ENCODE peak calls at places on chromosomes 7 and 10, in nine cellular contexts. K, A, Y, T, L, M, B, U and N are unnamed samples.

GRCh38 chr10:77236700-77237099 is 400.9 kb downstream of the KCNMA1 start:
- DNase-seq in T (no peak), Y (no peak), U (no peak), K (no peak), M (peak; percentile 53), B (no peak), L (no peak), A (peak; percentile 79), N (no peak)

GRCh38 chr7:131189488-131189887 is 138.2 kb upstream of the MKLN1 start:
- DNase-seq in M (no peak), B (no peak), L (no peak), A (no peak), Y (no peak), T (no peak), K (no peak), U (no peak), N (no peak)

GRCh38 chr10:48804740-48805182 is 120.1 kb downstream of the WDFY4 start:
- DNase-seq in L (no peak), K (no peak), U (no peak), Y (no peak), B (no peak), A (no peak), M (no peak), T (no peak), N (no peak)

GRCh38 chr7:10889266-10889898 is 84.3 kb upstream of the PHF14 start:
- DNase-seq in Y (peak; percentile 12), L (peak; percentile 49), U (no peak), T (peak; percentile 8), M (peak; percentile 62), B (peak; percentile 20), K (peak; percentile 59), A (peak; percentile 51), N (peak; percentile 32)

GRCh38 chr10:92142949-92143348 is 147.9 kb downstream of the CPEB3 start:
- DNase-seq in A (no peak), K (no peak), B (no peak), Y (no peak), M (no peak), T (no peak), L (no peak), U (no peak), N (no peak)

GRCh38 chr7:99825451-99825850 is 2.4 kb upstream of the CYP3A43 start:
- DNase-seq in U (no peak), A (no peak), B (no peak), L (no peak), Y (no peak), M (no peak), K (no peak), T (no peak), N (no peak)

GRCh38 chr7:24301703-24302102 is 17.7 kb downstream of the NPY start:
- DNase-seq in Y (no peak), A (no peak), T (no peak), U (no peak), M (no peak), B (no peak), K (no peak), L (no peak), N (no peak)

GRCh38 chr7:37440738-37441404 is 7.8 kb downstream of the ELMO1 start:
- DNase-seq in K (no peak), B (no peak), Y (no peak), U (no peak), M (no peak), L (no peak), A (no peak), T (no peak), N (no peak)

GRCh38 chr7:112410087-112410486 is 40.2 kb upstream of the IFRD1 start:
- DNase-seq in M (no peak), K (no peak), L (peak; percentile 40), Y (no peak), U (no peak), B (no peak), A (peak; percentile 66), T (no peak), N (no peak)

GRCh38 chr10:91700788-91701444 is 68.0 kb upstream of the PPP1R3C start:
- DNase-seq in K (no peak), B (no peak), M (peak; percentile 86), Y (no peak), T (peak; percentile 15), A (peak; percentile 81), L (peak; percentile 76), U (no peak), N (no peak)

DNA sequence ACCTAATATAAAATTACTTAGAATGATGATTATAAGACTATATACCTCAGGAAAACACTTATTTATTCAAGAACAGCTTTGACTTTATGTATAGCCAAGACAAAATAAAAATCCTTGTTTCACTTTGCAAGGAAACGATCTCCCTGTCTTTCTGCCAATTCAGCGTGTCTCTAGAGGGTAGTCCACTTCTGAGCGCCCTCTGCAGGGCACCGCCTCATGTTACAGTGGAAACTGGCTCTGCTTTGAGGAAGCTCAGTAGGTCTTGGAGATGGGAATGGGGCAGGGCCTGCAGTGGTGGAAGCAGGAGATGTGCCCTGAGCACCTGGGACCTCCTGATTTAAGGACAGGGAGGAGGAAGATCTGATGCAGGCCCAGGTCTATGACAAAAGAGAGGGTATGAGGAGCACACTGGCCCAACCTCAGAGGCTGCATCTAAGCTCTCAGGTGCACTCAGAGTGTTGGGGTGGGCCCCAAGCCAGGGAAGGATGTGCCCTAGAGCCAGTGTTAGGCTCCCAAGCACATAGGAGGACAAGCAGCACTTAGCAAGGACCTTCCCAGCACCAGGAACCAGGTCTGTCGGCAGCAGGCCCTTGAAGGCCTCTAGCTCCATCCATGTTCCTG is 481.0 kb downstream of the TNS3 start:
- DNase-seq in L (peak; percentile 61), B (peak; percentile 66), T (no peak), A (peak; percentile 43), M (peak; percentile 69), U (peak; percentile 80), K (peak; percentile 46), Y (no peak), N (peak; percentile 54)
- TF ChIP-seq CTCF in L (peak; percentile 61), B (peak; percentile 53), T (peak; percentile 66), A (peak; percentile 47), M (peak; percentile 73), U (peak; percentile 52), K (peak; percentile 68), Y (peak; percentile 71), N (peak; percentile 91)

GRCh38 chr10:75410135-75410787 is 8.7 kb upstream of the ZNF503 start:
- DNase-seq in A (no peak), L (peak; percentile 12), B (no peak), U (no peak), K (no peak), T (no peak), M (no peak), Y (no peak), N (no peak)
- H3K4me3 ChIP-seq in A (no peak overlapping the region), L (no peak overlapping the region), B (no peak overlapping the region), U (peak overlapping the region; percentile 70), K (no peak overlapping the region), T (no peak overlapping the region), M (no peak overlapping the region), Y (no peak overlapping the region), N (peak overlapping the region; percentile 79)

GRCh38 chr7:16080131-16080530 is 341.2 kb downstream of the CRPPA start:
- DNase-seq in A (no peak), B (no peak), L (no peak), M (peak; percentile 22), Y (no peak), K (no peak), U (no peak), T (no peak), N (no peak)
- TF ChIP-seq CTCF in A (no peak), B (no peak), L (no peak), M (no peak), Y (no peak), K (peak; percentile 14), U (no peak), T (no peak), N (no peak)

GRCh38 chr7:56199639-56200038 is 83.4 kb upstream of the NUPR2 start:
- DNase-seq in A (no peak), M (no peak), Y (no peak), T (no peak), U (no peak), K (no peak), L (peak; percentile 2), B (no peak), N (no peak)
- H3K4me3 ChIP-seq in A (no peak overlapping the region), M (no peak overlapping the region), Y (no peak overlapping the region), T (no peak overlapping the region), U (no peak overlapping the region), K (no peak overlapping the region), L (no peak overlapping the region), B (no peak overlapping the region), N (no peak overlapping the region)

DNA sequence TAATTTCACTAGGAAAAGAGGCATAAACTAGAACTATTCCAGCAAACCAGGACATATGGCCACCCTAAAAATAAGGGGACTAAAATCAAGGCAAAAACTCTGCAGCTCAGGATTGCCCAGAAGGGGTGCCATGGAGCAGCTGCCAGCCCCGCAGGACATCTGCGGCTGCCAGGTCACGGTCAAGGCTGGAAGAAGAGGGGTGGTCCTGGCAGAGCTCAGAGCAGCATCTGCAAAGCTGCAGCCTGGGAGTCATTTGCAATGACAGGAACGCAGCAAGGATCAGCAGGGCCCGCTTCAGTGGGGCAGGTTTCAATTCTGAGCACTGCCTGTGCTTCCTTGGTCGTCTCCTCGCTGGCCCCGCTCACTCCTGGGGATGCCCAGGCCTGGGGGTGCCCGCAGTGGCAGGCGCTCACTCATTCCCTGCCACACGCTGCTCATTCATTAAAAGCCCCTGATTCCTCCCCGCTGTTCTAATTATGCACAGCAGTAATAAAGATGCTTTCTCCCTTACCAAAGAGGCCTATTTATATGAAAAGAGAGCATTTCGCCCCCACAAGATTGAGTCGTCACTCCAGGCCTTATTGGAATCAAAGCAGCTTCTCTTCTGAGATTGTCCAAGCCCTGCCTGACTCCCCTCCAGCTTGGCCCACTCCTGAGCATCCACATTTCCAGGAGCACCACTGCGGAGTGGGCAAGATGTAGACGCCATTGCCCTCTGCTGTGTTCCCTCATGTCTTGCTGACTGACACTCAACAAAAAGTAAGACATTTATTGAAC is 4.6 kb downstream of the HSPA12A start:
- DNase-seq in U (no peak), L (no peak), A (no peak), T (no peak), M (no peak), B (no peak), K (no peak), Y (no peak), N (no peak)
- TF ChIP-seq CTCF in U (peak; percentile 16), L (peak; percentile 25), A (peak; percentile 36), T (peak; percentile 49), M (peak; percentile 20), B (no peak), K (peak; percentile 25), Y (peak; percentile 48), N (no peak)

GRCh38 chr10:35056686-35057085 is 33.5 kb downstream of the CUL2 start:
- DNase-seq in T (no peak), L (no peak), K (no peak), M (no peak), Y (no peak), U (no peak), A (no peak), B (no peak), N (no peak)
- H3K4me3 ChIP-seq in T (no peak overlapping the region), L (no peak overlapping the region), K (no peak overlapping the region), M (no peak overlapping the region), Y (no peak overlapping the region), U (no peak overlapping the region), A (no peak overlapping the region), B (no peak overlapping the region), N (no peak overlapping the region)